ENCODE peak calls at places on chromosomes 4 and X, in seven cellular contexts. K is lower leg skin, S is mammary epithelial cell, Y is WTC11, D is tibial artery, G is BE2C, R is AG09319. F is an unnamed sample.

GRCh38 chr4:149574973-149575372 is 240.7 kb downstream of the IQCM start:
- DNase-seq in K (no peak), S (no peak), Y (no peak), D (no peak), G (no peak), R (no peak), F (no peak)

GRCh38 chrX:118254611-118255010 is 91.3 kb upstream of the WDR44 start:
- DNase-seq in K (no peak), S (peak; percentile 26), Y (peak; percentile 58), D (no peak), G (peak; percentile 51), R (no peak), F (no peak)

GRCh38 chr4:87353592-87353991 is 30.9 kb upstream of the HSD17B13 start:
- DNase-seq in K (no peak), S (peak; percentile 29), Y (peak; percentile 52), D (peak; percentile 76), G (peak; percentile 36), R (no peak), F (no peak)

GRCh38 chr4:13331827-13332226 is 152.3 kb downstream of the RAB28 start:
- DNase-seq in K (no peak), S (no peak), Y (no peak), D (no peak), G (no peak), R (no peak), F (no peak)

GRCh38 chrX:15146515-15146914 is 123.4 kb downstream of the ASB9 start:
- DNase-seq in K (no peak), S (no peak), Y (peak; percentile 46), D (no peak), G (peak; percentile 54), R (no peak), F (no peak)

GRCh38 chrX:40960041-40960440 is 125.2 kb upstream of the USP9X start:
- DNase-seq in K (no peak), S (no peak), Y (no peak), D (no peak), G (no peak), R (no peak), F (no peak)

GRCh38 chr4:152052431-152053057 is 291.7 kb upstream of the GATB start:
- DNase-seq in K (no peak), S (no peak), Y (no peak), D (no peak), G (no peak), R (no peak), F (no peak)

GRCh38 chrX:39577976-39578962 is 519.5 kb downstream of the BCOR start:
- DNase-seq in K (no peak), S (no peak), Y (no peak), D (no peak), G (no peak), R (no peak), F (no peak)

GRCh38 chr4:26220704-26221103 is 100.1 kb upstream of the RBPJ start:
- DNase-seq in K (no peak), S (no peak), Y (no peak), D (no peak), G (no peak), R (no peak), F (no peak)

GRCh38 chrX:63768760-63769159 is 16.3 kb downstream of the ARHGEF9 start:
- DNase-seq in K (no peak), S (no peak), Y (no peak), D (no peak), G (no peak), R (no peak), F (no peak)

GRCh38 chr4:15895517-15895916 is 43.0 kb downstream of the FGFBP1 start:
- DNase-seq in K (no peak), S (no peak), Y (no peak), D (no peak), G (no peak), R (no peak), F (no peak)

GRCh38 chr4:128387600-128388351 is 100.2 kb upstream of the PGRMC2 start:
- DNase-seq in K (no peak), S (peak; percentile 58), Y (no peak), D (no peak), G (no peak), R (no peak), F (no peak)

GRCh38 chrX:13448941-13449340 is 120.5 kb upstream of the EGFL6 start:
- DNase-seq in K (no peak), S (no peak), Y (no peak), D (no peak), G (no peak), R (no peak), F (no peak)

GRCh38 chrX:135707880-135708279 is 5.6 kb upstream of the CT45A1 start:
- DNase-seq in K (no peak), S (no peak), Y (peak; percentile 83), D (no peak), G (peak; percentile 69), R (no peak), F (no peak)

GRCh38 chr4:141207971-141208370 is 12.7 kb upstream of the ZNF330 start:
- DNase-seq in K (no peak), S (no peak), Y (no peak), D (no peak), G (no peak), R (no peak), F (no peak)

GRCh38 chr4:137823007-137823406 is 290.7 kb upstream of the PCDH18 start:
- DNase-seq in K (no peak), S (peak; percentile 2), Y (no peak), D (no peak), G (no peak), R (no peak), F (no peak)

GRCh38 chrX:155819966-155820491 is 61.1 kb upstream of the VAMP7 start:
- DNase-seq in K (no peak), S (peak; percentile 88), Y (peak; percentile 58), D (peak; percentile 73), G (peak; percentile 64), R (peak; percentile 63), F (no peak)
- TF ChIP-seq CTCF in K (no peak), S (peak; percentile 68), Y (peak; percentile 33), D (peak; percentile 49), G (peak; percentile 79), R (peak; percentile 64), F (peak; percentile 74)

GRCh38 chr4:98027827-98028226 is 115.4 kb downstream of the STPG2 start:
- DNase-seq in K (no peak), S (peak; percentile 72), Y (no peak), D (no peak), G (no peak), R (no peak), F (no peak)
- TF ChIP-seq CTCF in K (no peak), S (peak; percentile 65), Y (peak; percentile 33), D (no peak), G (peak; percentile 61), R (no peak), F (no peak)

GRCh38 chr4:173748353-173748752 is 218.3 kb upstream of the HAND2 start:
- DNase-seq in K (no peak), S (no peak), Y (no peak), D (no peak), G (peak; percentile 47), R (no peak), F (no peak)
- TF ChIP-seq CTCF in K (no peak), S (peak; percentile 36), Y (no peak), D (peak; percentile 39), G (peak; percentile 54), R (no peak), F (no peak)

GRCh38 chr4:170716868-170717267 is 627.1 kb upstream of the AADAT start:
- DNase-seq in K (no peak), S (no peak), Y (no peak), D (no peak), G (no peak), R (no peak), F (no peak)
- TF ChIP-seq CTCF in K (no peak), S (no peak), Y (no peak), D (no peak), G (peak; percentile 11), R (no peak), F (no peak)

DNA sequence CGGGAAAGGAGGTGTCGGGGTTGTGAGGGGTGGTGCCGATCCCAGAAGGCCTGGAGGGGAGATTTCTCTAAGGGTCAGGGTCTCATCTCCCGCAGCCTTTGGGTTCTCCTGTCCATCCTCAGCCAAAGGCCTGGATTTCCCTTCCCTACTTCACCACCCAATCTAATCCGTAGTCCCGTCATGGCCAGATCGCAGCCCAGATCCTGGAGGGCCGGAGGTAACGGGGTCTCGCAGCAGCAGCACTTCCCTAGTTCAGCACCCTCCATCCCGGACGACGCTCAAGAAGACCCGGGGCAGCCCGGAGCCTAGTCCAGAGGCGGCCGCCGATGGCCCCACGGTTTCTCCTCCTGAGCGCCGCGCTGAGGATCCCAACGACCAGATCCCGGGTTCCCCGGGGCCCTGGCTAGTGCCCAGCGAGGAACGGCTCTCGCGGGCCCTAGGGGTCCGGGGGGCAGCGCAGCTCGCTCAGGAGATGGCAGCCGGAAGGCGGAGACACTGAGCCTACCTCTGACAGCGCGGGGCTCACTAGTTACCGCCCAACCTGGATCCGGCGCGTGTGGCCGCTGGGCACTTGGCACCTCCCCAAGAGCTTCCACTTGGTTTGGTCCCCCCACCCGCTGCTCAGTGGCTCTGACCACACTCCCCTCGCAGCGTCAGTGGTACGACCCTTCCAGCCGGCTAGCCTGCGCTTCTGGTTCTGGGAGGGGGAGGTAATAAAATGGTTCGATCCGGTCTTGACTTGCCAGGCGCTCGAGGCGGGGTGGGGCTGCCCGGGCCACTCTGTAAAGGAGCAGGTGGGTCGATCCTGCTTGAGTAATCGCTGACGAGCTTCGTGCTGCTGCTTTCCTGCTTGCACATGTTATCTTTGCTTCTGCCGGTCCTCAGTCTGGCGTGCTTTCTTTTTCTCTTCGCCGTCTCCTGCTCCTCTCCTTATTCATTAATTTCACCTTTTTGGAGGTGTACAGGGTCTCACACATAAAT is 3.6 kb downstream of the MAGIX start:
- DNase-seq in K (peak; percentile 95), S (peak; percentile 88), Y (peak; percentile 89), D (peak; percentile 92), G (peak; percentile 89), R (no peak), F (no peak)
- TF ChIP-seq CTCF in K (no peak), S (peak; percentile 47), Y (no peak), D (no peak), G (peak; percentile 47), R (no peak), F (peak; percentile 25)

GRCh38 chr4:116705466-116705865 is 379.9 kb downstream of the TRAM1L1 start:
- DNase-seq in K (no peak), S (no peak), Y (no peak), D (no peak), G (no peak), R (no peak), F (no peak)

DNA sequence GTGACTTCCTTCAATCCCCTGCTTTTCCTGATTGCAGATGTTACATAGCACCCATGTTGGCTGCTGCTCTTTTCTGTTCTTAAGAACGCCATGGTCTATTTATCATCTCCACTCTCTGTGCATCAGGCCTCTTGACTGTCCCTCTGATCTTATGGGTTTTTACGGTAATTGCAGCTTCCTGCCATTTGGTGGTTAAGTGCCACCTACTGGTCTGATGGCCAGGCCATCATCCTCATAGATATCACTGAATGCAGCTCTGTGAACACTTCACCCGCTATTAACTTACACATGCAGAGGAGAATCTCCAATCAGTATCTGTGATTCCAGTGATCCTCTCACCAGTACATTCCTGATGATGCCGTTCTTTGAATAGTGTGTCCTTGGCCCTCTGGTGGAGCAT is 382.4 kb downstream of the TRAM1L1 start:
- DNase-seq in K (no peak), S (no peak), Y (no peak), D (no peak), G (peak; percentile 20), R (no peak), F (no peak)
- TF ChIP-seq CTCF in K (no peak), S (peak; percentile 19), Y (no peak), D (no peak), G (peak; percentile 65), R (no peak), F (no peak)